ENCODE peak calls at places on chromosomes 7 and 10, in nine cellular contexts. One of them, this sample, is unnamed.

GRCh38 chr10:14024349-14025202 is 306.1 kb downstream of the FRMD4A start:
- DNase-seq in HTR-8/SVneo: no peak
- DNase-seq in adrenal gland: peak
- DNase-seq in RPMI8226: no peak
- DNase-seq in stimulated activated CD4-positive, alpha-beta T cell treated with anti-CD3 and anti-CD28 coated beads, Interleukin-15, amount 100 ng/mL, for 24 hours: no peak
- DNase-seq in activated effector memory CD4-positive, alpha-beta T cell treated with anti-CD3 and anti-CD28 coated beads, Interleukin-2, amount 50 U/mL, for 16 hours: no peak
- DNase-seq in fibroblast of the aortic adventitia: no peak
- DNase-seq in GM13976: no peak
- DNase-seq in activated CD4-positive, alpha-beta T cell treated with anti-CD3 and anti-CD28 coated beads for 24 hours: no peak
- DNase-seq in this sample: no peak

GRCh38 chr7:143181349-143181748 is 1.9 kb upstream of the TAS2R39 start:
- DNase-seq in HTR-8/SVneo: no peak
- DNase-seq in adrenal gland: no peak
- DNase-seq in RPMI8226: no peak
- DNase-seq in stimulated activated CD4-positive, alpha-beta T cell treated with anti-CD3 and anti-CD28 coated beads, Interleukin-15, amount 100 ng/mL, for 24 hours: no peak
- DNase-seq in activated effector memory CD4-positive, alpha-beta T cell treated with anti-CD3 and anti-CD28 coated beads, Interleukin-2, amount 50 U/mL, for 16 hours: no peak
- DNase-seq in fibroblast of the aortic adventitia: no peak
- DNase-seq in GM13976: no peak
- DNase-seq in activated CD4-positive, alpha-beta T cell treated with anti-CD3 and anti-CD28 coated beads for 24 hours: no peak
- DNase-seq in this sample: no peak

GRCh38 chr7:48035967-48036478 is 680 bp downstream of the C7orf57 start:
- DNase-seq in HTR-8/SVneo: no peak
- DNase-seq in adrenal gland: peak
- DNase-seq in RPMI8226: no peak
- DNase-seq in stimulated activated CD4-positive, alpha-beta T cell treated with anti-CD3 and anti-CD28 coated beads, Interleukin-15, amount 100 ng/mL, for 24 hours: no peak
- DNase-seq in activated effector memory CD4-positive, alpha-beta T cell treated with anti-CD3 and anti-CD28 coated beads, Interleukin-2, amount 50 U/mL, for 16 hours: no peak
- DNase-seq in fibroblast of the aortic adventitia: peak
- DNase-seq in GM13976: no peak
- DNase-seq in activated CD4-positive, alpha-beta T cell treated with anti-CD3 and anti-CD28 coated beads for 24 hours: no peak
- DNase-seq in this sample: peak

GRCh38 chr7:154777023-154777422 is 225.9 kb downstream of the PAXIP1 start:
- DNase-seq in HTR-8/SVneo: no peak
- DNase-seq in adrenal gland: no peak
- DNase-seq in RPMI8226: no peak
- DNase-seq in stimulated activated CD4-positive, alpha-beta T cell treated with anti-CD3 and anti-CD28 coated beads, Interleukin-15, amount 100 ng/mL, for 24 hours: no peak
- DNase-seq in activated effector memory CD4-positive, alpha-beta T cell treated with anti-CD3 and anti-CD28 coated beads, Interleukin-2, amount 50 U/mL, for 16 hours: no peak
- DNase-seq in fibroblast of the aortic adventitia: no peak
- DNase-seq in GM13976: no peak
- DNase-seq in activated CD4-positive, alpha-beta T cell treated with anti-CD3 and anti-CD28 coated beads for 24 hours: no peak
- DNase-seq in this sample: no peak

GRCh38 chr10:100265821-100266485 is 1.5 kb downstream of the CWF19L1 start:
- DNase-seq in HTR-8/SVneo: no peak
- DNase-seq in adrenal gland: no peak
- DNase-seq in RPMI8226: no peak
- DNase-seq in stimulated activated CD4-positive, alpha-beta T cell treated with anti-CD3 and anti-CD28 coated beads, Interleukin-15, amount 100 ng/mL, for 24 hours: no peak
- DNase-seq in activated effector memory CD4-positive, alpha-beta T cell treated with anti-CD3 and anti-CD28 coated beads, Interleukin-2, amount 50 U/mL, for 16 hours: no peak
- DNase-seq in fibroblast of the aortic adventitia: no peak
- DNase-seq in GM13976: no peak
- DNase-seq in activated CD4-positive, alpha-beta T cell treated with anti-CD3 and anti-CD28 coated beads for 24 hours: no peak
- DNase-seq in this sample: no peak

GRCh38 chr7:36217211-36217960 is 64.3 kb downstream of the EEPD1 start:
- DNase-seq in HTR-8/SVneo: no peak
- DNase-seq in adrenal gland: no peak
- DNase-seq in RPMI8226: no peak
- DNase-seq in stimulated activated CD4-positive, alpha-beta T cell treated with anti-CD3 and anti-CD28 coated beads, Interleukin-15, amount 100 ng/mL, for 24 hours: no peak
- DNase-seq in activated effector memory CD4-positive, alpha-beta T cell treated with anti-CD3 and anti-CD28 coated beads, Interleukin-2, amount 50 U/mL, for 16 hours: no peak
- DNase-seq in fibroblast of the aortic adventitia: no peak
- DNase-seq in GM13976: no peak
- DNase-seq in activated CD4-positive, alpha-beta T cell treated with anti-CD3 and anti-CD28 coated beads for 24 hours: no peak
- DNase-seq in this sample: no peak

GRCh38 chr10:119505131-119505551 is 37.4 kb downstream of the RGS10 start:
- DNase-seq in HTR-8/SVneo: no peak
- DNase-seq in adrenal gland: no peak
- DNase-seq in RPMI8226: no peak
- DNase-seq in stimulated activated CD4-positive, alpha-beta T cell treated with anti-CD3 and anti-CD28 coated beads, Interleukin-15, amount 100 ng/mL, for 24 hours: no peak
- DNase-seq in activated effector memory CD4-positive, alpha-beta T cell treated with anti-CD3 and anti-CD28 coated beads, Interleukin-2, amount 50 U/mL, for 16 hours: no peak
- DNase-seq in fibroblast of the aortic adventitia: no peak
- DNase-seq in GM13976: no peak
- DNase-seq in activated CD4-positive, alpha-beta T cell treated with anti-CD3 and anti-CD28 coated beads for 24 hours: no peak
- DNase-seq in this sample: no peak

GRCh38 chr7:24956021-24956420 is 24.0 kb downstream of the OSBPL3 start:
- DNase-seq in HTR-8/SVneo: no peak
- DNase-seq in adrenal gland: no peak
- DNase-seq in RPMI8226: no peak
- DNase-seq in stimulated activated CD4-positive, alpha-beta T cell treated with anti-CD3 and anti-CD28 coated beads, Interleukin-15, amount 100 ng/mL, for 24 hours: no peak
- DNase-seq in activated effector memory CD4-positive, alpha-beta T cell treated with anti-CD3 and anti-CD28 coated beads, Interleukin-2, amount 50 U/mL, for 16 hours: no peak
- DNase-seq in fibroblast of the aortic adventitia: no peak
- DNase-seq in GM13976: no peak
- DNase-seq in activated CD4-positive, alpha-beta T cell treated with anti-CD3 and anti-CD28 coated beads for 24 hours: no peak
- DNase-seq in this sample: no peak

GRCh38 chr10:34813626-34814227 is 1.4 kb downstream of the PARD3 start:
- DNase-seq in HTR-8/SVneo: peak
- DNase-seq in adrenal gland: no peak
- DNase-seq in RPMI8226: no peak
- DNase-seq in stimulated activated CD4-positive, alpha-beta T cell treated with anti-CD3 and anti-CD28 coated beads, Interleukin-15, amount 100 ng/mL, for 24 hours: no peak
- DNase-seq in activated effector memory CD4-positive, alpha-beta T cell treated with anti-CD3 and anti-CD28 coated beads, Interleukin-2, amount 50 U/mL, for 16 hours: no peak
- DNase-seq in fibroblast of the aortic adventitia: peak
- DNase-seq in GM13976: no peak
- DNase-seq in activated CD4-positive, alpha-beta T cell treated with anti-CD3 and anti-CD28 coated beads for 24 hours: no peak
- DNase-seq in this sample: peak

GRCh38 chr10:119595134-119595714 is 1.5 kb downstream of the TIAL1 start:
- DNase-seq in HTR-8/SVneo: no peak
- DNase-seq in adrenal gland: no peak
- DNase-seq in RPMI8226: no peak
- DNase-seq in stimulated activated CD4-positive, alpha-beta T cell treated with anti-CD3 and anti-CD28 coated beads, Interleukin-15, amount 100 ng/mL, for 24 hours: no peak
- DNase-seq in activated effector memory CD4-positive, alpha-beta T cell treated with anti-CD3 and anti-CD28 coated beads, Interleukin-2, amount 50 U/mL, for 16 hours: no peak
- DNase-seq in fibroblast of the aortic adventitia: peak
- DNase-seq in GM13976: no peak
- DNase-seq in activated CD4-positive, alpha-beta T cell treated with anti-CD3 and anti-CD28 coated beads for 24 hours: no peak
- DNase-seq in this sample: no peak

GRCh38 chr10:110946496-110946895 is 27.1 kb downstream of the SHOC2 start:
- DNase-seq in HTR-8/SVneo: no peak
- DNase-seq in adrenal gland: no peak
- DNase-seq in RPMI8226: no peak
- DNase-seq in stimulated activated CD4-positive, alpha-beta T cell treated with anti-CD3 and anti-CD28 coated beads, Interleukin-15, amount 100 ng/mL, for 24 hours: no peak
- DNase-seq in activated effector memory CD4-positive, alpha-beta T cell treated with anti-CD3 and anti-CD28 coated beads, Interleukin-2, amount 50 U/mL, for 16 hours: no peak
- DNase-seq in fibroblast of the aortic adventitia: no peak
- DNase-seq in GM13976: no peak
- DNase-seq in activated CD4-positive, alpha-beta T cell treated with anti-CD3 and anti-CD28 coated beads for 24 hours: no peak
- DNase-seq in this sample: no peak

GRCh38 chr7:78530351-78530750 is 731.8 kb downstream of the PHTF2 start:
- DNase-seq in HTR-8/SVneo: peak
- DNase-seq in adrenal gland: no peak
- DNase-seq in RPMI8226: no peak
- DNase-seq in stimulated activated CD4-positive, alpha-beta T cell treated with anti-CD3 and anti-CD28 coated beads, Interleukin-15, amount 100 ng/mL, for 24 hours: no peak
- DNase-seq in activated effector memory CD4-positive, alpha-beta T cell treated with anti-CD3 and anti-CD28 coated beads, Interleukin-2, amount 50 U/mL, for 16 hours: no peak
- DNase-seq in fibroblast of the aortic adventitia: peak
- DNase-seq in GM13976: no peak
- DNase-seq in activated CD4-positive, alpha-beta T cell treated with anti-CD3 and anti-CD28 coated beads for 24 hours: no peak
- DNase-seq in this sample: no peak

GRCh38 chr10:79929409-79929904 is 19.4 kb downstream of the SFTPD start:
- DNase-seq in HTR-8/SVneo: peak
- DNase-seq in adrenal gland: peak
- DNase-seq in RPMI8226: peak
- DNase-seq in stimulated activated CD4-positive, alpha-beta T cell treated with anti-CD3 and anti-CD28 coated beads, Interleukin-15, amount 100 ng/mL, for 24 hours: peak
- DNase-seq in activated effector memory CD4-positive, alpha-beta T cell treated with anti-CD3 and anti-CD28 coated beads, Interleukin-2, amount 50 U/mL, for 16 hours: peak
- DNase-seq in fibroblast of the aortic adventitia: peak
- DNase-seq in GM13976: peak
- DNase-seq in activated CD4-positive, alpha-beta T cell treated with anti-CD3 and anti-CD28 coated beads for 24 hours: peak
- DNase-seq in this sample: peak

GRCh38 chr10:25017247-25017590 is 807 bp downstream of the THNSL1 start:
- DNase-seq in HTR-8/SVneo: peak
- DNase-seq in adrenal gland: no peak
- DNase-seq in RPMI8226: peak
- DNase-seq in stimulated activated CD4-positive, alpha-beta T cell treated with anti-CD3 and anti-CD28 coated beads, Interleukin-15, amount 100 ng/mL, for 24 hours: peak
- DNase-seq in activated effector memory CD4-positive, alpha-beta T cell treated with anti-CD3 and anti-CD28 coated beads, Interleukin-2, amount 50 U/mL, for 16 hours: peak
- DNase-seq in fibroblast of the aortic adventitia: no peak
- DNase-seq in GM13976: peak
- DNase-seq in activated CD4-positive, alpha-beta T cell treated with anti-CD3 and anti-CD28 coated beads for 24 hours: no peak
- DNase-seq in this sample: peak

GRCh38 chr7:20227291-20227795 is 10.2 kb upstream of the MACC1 start:
- DNase-seq in HTR-8/SVneo: no peak
- DNase-seq in adrenal gland: no peak
- DNase-seq in RPMI8226: no peak
- DNase-seq in stimulated activated CD4-positive, alpha-beta T cell treated with anti-CD3 and anti-CD28 coated beads, Interleukin-15, amount 100 ng/mL, for 24 hours: no peak
- DNase-seq in activated effector memory CD4-positive, alpha-beta T cell treated with anti-CD3 and anti-CD28 coated beads, Interleukin-2, amount 50 U/mL, for 16 hours: no peak
- DNase-seq in fibroblast of the aortic adventitia: no peak
- DNase-seq in GM13976: no peak
- DNase-seq in activated CD4-positive, alpha-beta T cell treated with anti-CD3 and anti-CD28 coated beads for 24 hours: no peak
- DNase-seq in this sample: no peak

GRCh38 chr10:21529236-21529910 is 3.9 kb upstream of the SKIDA1 start:
- DNase-seq in HTR-8/SVneo: no peak
- DNase-seq in adrenal gland: no peak
- DNase-seq in RPMI8226: no peak
- DNase-seq in stimulated activated CD4-positive, alpha-beta T cell treated with anti-CD3 and anti-CD28 coated beads, Interleukin-15, amount 100 ng/mL, for 24 hours: no peak
- DNase-seq in activated effector memory CD4-positive, alpha-beta T cell treated with anti-CD3 and anti-CD28 coated beads, Interleukin-2, amount 50 U/mL, for 16 hours: no peak
- DNase-seq in fibroblast of the aortic adventitia: no peak
- DNase-seq in GM13976: no peak
- DNase-seq in activated CD4-positive, alpha-beta T cell treated with anti-CD3 and anti-CD28 coated beads for 24 hours: no peak
- DNase-seq in this sample: no peak

GRCh38 chr10:130763071-130763470 is 548.5 kb downstream of the TCERG1L start:
- DNase-seq in HTR-8/SVneo: no peak
- DNase-seq in adrenal gland: no peak
- DNase-seq in RPMI8226: no peak
- DNase-seq in stimulated activated CD4-positive, alpha-beta T cell treated with anti-CD3 and anti-CD28 coated beads, Interleukin-15, amount 100 ng/mL, for 24 hours: no peak
- DNase-seq in activated effector memory CD4-positive, alpha-beta T cell treated with anti-CD3 and anti-CD28 coated beads, Interleukin-2, amount 50 U/mL, for 16 hours: no peak
- DNase-seq in fibroblast of the aortic adventitia: no peak
- DNase-seq in GM13976: no peak
- DNase-seq in activated CD4-positive, alpha-beta T cell treated with anti-CD3 and anti-CD28 coated beads for 24 hours: no peak
- DNase-seq in this sample: no peak

GRCh38 chr7:116426428-116427156 is 72.9 kb upstream of the CAV2 start:
- DNase-seq in HTR-8/SVneo: peak
- DNase-seq in adrenal gland: peak
- DNase-seq in RPMI8226: no peak
- DNase-seq in stimulated activated CD4-positive, alpha-beta T cell treated with anti-CD3 and anti-CD28 coated beads, Interleukin-15, amount 100 ng/mL, for 24 hours: no peak
- DNase-seq in activated effector memory CD4-positive, alpha-beta T cell treated with anti-CD3 and anti-CD28 coated beads, Interleukin-2, amount 50 U/mL, for 16 hours: no peak
- DNase-seq in fibroblast of the aortic adventitia: peak
- DNase-seq in GM13976: no peak
- DNase-seq in activated CD4-positive, alpha-beta T cell treated with anti-CD3 and anti-CD28 coated beads for 24 hours: no peak
- DNase-seq in this sample: peak

GRCh38 chr10:89001024-89001423 is 10.4 kb downstream of the FAS start:
- DNase-seq in HTR-8/SVneo: no peak
- DNase-seq in adrenal gland: no peak
- DNase-seq in RPMI8226: no peak
- DNase-seq in stimulated activated CD4-positive, alpha-beta T cell treated with anti-CD3 and anti-CD28 coated beads, Interleukin-15, amount 100 ng/mL, for 24 hours: peak
- DNase-seq in activated effector memory CD4-positive, alpha-beta T cell treated with anti-CD3 and anti-CD28 coated beads, Interleukin-2, amount 50 U/mL, for 16 hours: no peak
- DNase-seq in fibroblast of the aortic adventitia: no peak
- DNase-seq in GM13976: no peak
- DNase-seq in activated CD4-positive, alpha-beta T cell treated with anti-CD3 and anti-CD28 coated beads for 24 hours: no peak
- DNase-seq in this sample: no peak

GRCh38 chr10:8817303-8817702 is 762.8 kb downstream of the GATA3 start:
- DNase-seq in HTR-8/SVneo: no peak
- DNase-seq in adrenal gland: no peak
- DNase-seq in RPMI8226: no peak
- DNase-seq in stimulated activated CD4-positive, alpha-beta T cell treated with anti-CD3 and anti-CD28 coated beads, Interleukin-15, amount 100 ng/mL, for 24 hours: no peak
- DNase-seq in activated effector memory CD4-positive, alpha-beta T cell treated with anti-CD3 and anti-CD28 coated beads, Interleukin-2, amount 50 U/mL, for 16 hours: no peak
- DNase-seq in fibroblast of the aortic adventitia: no peak
- DNase-seq in GM13976: no peak
- DNase-seq in activated CD4-positive, alpha-beta T cell treated with anti-CD3 and anti-CD28 coated beads for 24 hours: no peak
- DNase-seq in this sample: no peak

GRCh38 chr10:116877391-116877790 is 28.1 kb downstream of the ENO4 start:
- DNase-seq in HTR-8/SVneo: no peak
- DNase-seq in adrenal gland: no peak
- DNase-seq in RPMI8226: no peak
- DNase-seq in stimulated activated CD4-positive, alpha-beta T cell treated with anti-CD3 and anti-CD28 coated beads, Interleukin-15, amount 100 ng/mL, for 24 hours: no peak
- DNase-seq in activated effector memory CD4-positive, alpha-beta T cell treated with anti-CD3 and anti-CD28 coated beads, Interleukin-2, amount 50 U/mL, for 16 hours: no peak
- DNase-seq in fibroblast of the aortic adventitia: no peak
- DNase-seq in GM13976: no peak
- DNase-seq in activated CD4-positive, alpha-beta T cell treated with anti-CD3 and anti-CD28 coated beads for 24 hours: no peak
- DNase-seq in this sample: no peak

GRCh38 chr10:80599424-80599847 is 61.7 kb downstream of the SH2D4B start:
- DNase-seq in HTR-8/SVneo: peak
- DNase-seq in adrenal gland: no peak
- DNase-seq in RPMI8226: peak
- DNase-seq in stimulated activated CD4-positive, alpha-beta T cell treated with anti-CD3 and anti-CD28 coated beads, Interleukin-15, amount 100 ng/mL, for 24 hours: peak
- DNase-seq in activated effector memory CD4-positive, alpha-beta T cell treated with anti-CD3 and anti-CD28 coated beads, Interleukin-2, amount 50 U/mL, for 16 hours: peak
- DNase-seq in fibroblast of the aortic adventitia: peak
- DNase-seq in GM13976: peak
- DNase-seq in activated CD4-positive, alpha-beta T cell treated with anti-CD3 and anti-CD28 coated beads for 24 hours: no peak
- DNase-seq in this sample: peak

GRCh38 chr7:91355680-91356435 is 91.6 kb downstream of the FZD1 start:
- DNase-seq in HTR-8/SVneo: no peak
- DNase-seq in adrenal gland: no peak
- DNase-seq in RPMI8226: no peak
- DNase-seq in stimulated activated CD4-positive, alpha-beta T cell treated with anti-CD3 and anti-CD28 coated beads, Interleukin-15, amount 100 ng/mL, for 24 hours: no peak
- DNase-seq in activated effector memory CD4-positive, alpha-beta T cell treated with anti-CD3 and anti-CD28 coated beads, Interleukin-2, amount 50 U/mL, for 16 hours: no peak
- DNase-seq in fibroblast of the aortic adventitia: no peak
- DNase-seq in GM13976: no peak
- DNase-seq in activated CD4-positive, alpha-beta T cell treated with anti-CD3 and anti-CD28 coated beads for 24 hours: no peak
- DNase-seq in this sample: peak

GRCh38 chr7:1137517-1138167 is 22.4 kb downstream of the ZFAND2A start:
- DNase-seq in HTR-8/SVneo: no peak
- DNase-seq in adrenal gland: no peak
- DNase-seq in RPMI8226: no peak
- DNase-seq in stimulated activated CD4-positive, alpha-beta T cell treated with anti-CD3 and anti-CD28 coated beads, Interleukin-15, amount 100 ng/mL, for 24 hours: peak
- DNase-seq in activated effector memory CD4-positive, alpha-beta T cell treated with anti-CD3 and anti-CD28 coated beads, Interleukin-2, amount 50 U/mL, for 16 hours: no peak
- DNase-seq in fibroblast of the aortic adventitia: no peak
- DNase-seq in GM13976: no peak
- DNase-seq in activated CD4-positive, alpha-beta T cell treated with anti-CD3 and anti-CD28 coated beads for 24 hours: no peak
- DNase-seq in this sample: no peak

GRCh38 chr7:138204285-138204988 is 128.2 kb downstream of the AKR1D1 start:
- DNase-seq in HTR-8/SVneo: no peak
- DNase-seq in adrenal gland: no peak
- DNase-seq in RPMI8226: no peak
- DNase-seq in stimulated activated CD4-positive, alpha-beta T cell treated with anti-CD3 and anti-CD28 coated beads, Interleukin-15, amount 100 ng/mL, for 24 hours: no peak
- DNase-seq in activated effector memory CD4-positive, alpha-beta T cell treated with anti-CD3 and anti-CD28 coated beads, Interleukin-2, amount 50 U/mL, for 16 hours: no peak
- DNase-seq in fibroblast of the aortic adventitia: no peak
- DNase-seq in GM13976: no peak
- DNase-seq in activated CD4-positive, alpha-beta T cell treated with anti-CD3 and anti-CD28 coated beads for 24 hours: no peak
- DNase-seq in this sample: no peak

GRCh38 chr7:142477079-142477651 is 219.3 kb upstream of the PRSS58 start:
- DNase-seq in HTR-8/SVneo: no peak
- DNase-seq in adrenal gland: no peak
- DNase-seq in RPMI8226: no peak
- DNase-seq in stimulated activated CD4-positive, alpha-beta T cell treated with anti-CD3 and anti-CD28 coated beads, Interleukin-15, amount 100 ng/mL, for 24 hours: no peak
- DNase-seq in activated effector memory CD4-positive, alpha-beta T cell treated with anti-CD3 and anti-CD28 coated beads, Interleukin-2, amount 50 U/mL, for 16 hours: no peak
- DNase-seq in fibroblast of the aortic adventitia: peak
- DNase-seq in GM13976: no peak
- DNase-seq in activated CD4-positive, alpha-beta T cell treated with anti-CD3 and anti-CD28 coated beads for 24 hours: no peak
- DNase-seq in this sample: no peak